ENCODE peak calls at places on chromosomes 13 and 19, in five cellular contexts. M is stimulated activated CD8-positive, alpha-beta memory T cell treated with anti-CD3 and anti-CD28 coated beads, Interleukin-15, amount 100 ng/mL, for 1 hour; K is activated CD4-positive, alpha-beta T cell treated with anti-CD3 and anti-CD28 coated beads, Interleukin-2, amount 50 U/mL, for 48 hours; E is WTC11; U is cardiac fibroblast. Y is an unnamed sample.

GRCh38 chr19:13984875-13985741 is 21.0 kb downstream of the RFX1 start:
- DNase-seq in E (no peak), K (peak), U (no peak), M (no peak), Y (no peak)

GRCh38 chr13:76336889-76337844 is 549.0 kb downstream of the KCTD12 start:
- DNase-seq in E (no peak), K (no peak), U (no peak), M (no peak), Y (no peak)

GRCh38 chr19:3783660-3784584 is 2.3 kb downstream of the MATK start:
- DNase-seq in K (peak), U (no peak), E (peak), M (no peak), Y (peak)

GRCh38 chr19:47430041-47430802 is 10.9 kb upstream of the MEIS3 start:
- DNase-seq in K (peak), M (no peak), U (peak), E (peak), Y (peak)

GRCh38 chr19:1510442-1510806 is 2.4 kb downstream of the ADAMTSL5 start:
- DNase-seq in K (no peak), M (no peak), E (no peak), U (no peak), Y (no peak)

GRCh38 chr19:9673912-9674668 is 810 bp downstream of the ZNF562 start:
- DNase-seq in K (peak), M (no peak), U (peak), E (no peak), Y (no peak)

GRCh38 chr13:113049521-113049941 is 56.1 kb upstream of the F7 start:
- DNase-seq in K (no peak), M (no peak), U (no peak), E (no peak), Y (no peak)

GRCh38 chr19:39053276-39054090 is 21.1 kb upstream of the FBXO27 start:
- DNase-seq in M (no peak), U (no peak), E (no peak), K (no peak), Y (no peak)

GRCh38 chr13:66513728-66514127 is 716.4 kb downstream of the PCDH9 start:
- DNase-seq in K (no peak), M (no peak), E (no peak), U (peak), Y (no peak)

GRCh38 chr13:113112893-113113845 is 7.6 kb downstream of the F7 start:
- DNase-seq in U (no peak), E (no peak), K (no peak), M (no peak), Y (peak)

GRCh38 chr13:49606747-49607648 is 21.3 kb upstream of the ARL11 start:
- DNase-seq in M (peak), E (peak), K (peak), U (peak), Y (peak)

GRCh38 chr13:39373108-39373507 is 229.9 kb downstream of the LHFPL6 start:
- DNase-seq in E (no peak), K (no peak), U (no peak), M (no peak), Y (no peak)

GRCh38 chr19:18322318-18322758 is 538 bp downstream of the LSM4 start:
- DNase-seq in U (peak), K (peak), E (peak), M (no peak), Y (peak)

GRCh38 chr13:71721117-71721516 is 145.9 kb downstream of the DACH1 start:
- DNase-seq in K (no peak), E (no peak), U (no peak), M (no peak), Y (no peak)

GRCh38 chr13:76293751-76294150 is 592.5 kb downstream of the KCTD12 start:
- DNase-seq in E (no peak), K (no peak), U (peak), M (no peak), Y (no peak)

GRCh38 chr13:100234524-100235136 is 145.7 kb downstream of the PCCA start:
- DNase-seq in U (peak), M (no peak), E (no peak), K (no peak), Y (no peak)

GRCh38 chr13:73138276-73138950 is 79.6 kb downstream of the KLF5 start:
- DNase-seq in E (no peak), K (no peak), M (no peak), U (peak), Y (no peak)

GRCh38 chr13:109883181-109884180 is 97.1 kb upstream of the IRS2 start:
- DNase-seq in U (no peak), K (no peak), M (no peak), E (no peak), Y (no peak)

GRCh38 chr13:26202365-26202972 is 19.6 kb downstream of the RNF6 start:
- DNase-seq in U (peak), K (no peak), M (no peak), E (no peak), Y (no peak)

GRCh38 chr13:96373597-96373996 is 283.7 kb downstream of the HS6ST3 start:
- DNase-seq in U (no peak), K (no peak), M (no peak), E (no peak), Y (no peak)

GRCh38 chr19:40908981-40909380 is 26.9 kb upstream of the CYP2A7 start:
- DNase-seq in M (peak), K (no peak), E (no peak), U (peak), Y (no peak)

GRCh38 chr19:38852231-38853044 is 2.7 kb upstream of the HNRNPL start:
- DNase-seq in E (peak), U (peak), K (peak), M (no peak), Y (peak)

GRCh38 chr19:18173054-18173571 is 500 bp upstream of the IFI30 start:
- DNase-seq in U (peak), M (no peak), E (no peak), K (no peak), Y (no peak)

GRCh38 chr19:10478903-10479384 is 24.2 kb downstream of the KEAP1 start:
- DNase-seq in M (peak), K (peak), U (peak), E (peak), Y (peak)

GRCh38 chr19:40542197-40542859 is 34.3 kb upstream of the SHKBP1 start:
- DNase-seq in K (no peak), E (no peak), U (peak), M (no peak), Y (no peak)

GRCh38 chr13:20848203-20848602 is 54.3 kb downstream of the XPO4 start:
- DNase-seq in U (no peak), E (no peak), M (no peak), K (no peak), Y (no peak)

GRCh38 chr13:56700324-56700723 is 440.4 kb upstream of the PRR20A start:
- DNase-seq in E (no peak), U (no peak), M (no peak), K (no peak), Y (no peak)

GRCh38 chr19:38670921-38671398 is 23.5 kb downstream of the ACTN4 start:
- DNase-seq in K (no peak), U (no peak), E (no peak), M (no peak), Y (no peak)

GRCh38 chr19:53870485-53870844 is 2.8 kb downstream of the MYADM start:
- DNase-seq in M (no peak), K (no peak), E (no peak), U (no peak), Y (peak)

GRCh38 chr13:45718063-45718462 is 15.9 kb downstream of the CBY2 start:
- DNase-seq in U (peak), E (no peak), K (no peak), M (no peak), Y (peak)

GRCh38 chr19:16945762-16946465 is 57.1 kb downstream of the F2RL3 start:
- DNase-seq in E (no peak), U (no peak), M (no peak), K (no peak), Y (no peak)

GRCh38 chr13:45042539-45042938 is 53.2 kb downstream of the GPALPP1 start:
- DNase-seq in M (no peak), E (no peak), K (no peak), U (peak), Y (no peak)

GRCh38 chr13:20847298-20847697 is 55.2 kb downstream of the XPO4 start:
- DNase-seq in E (no peak), K (no peak), U (peak), M (no peak), Y (no peak)

GRCh38 chr19:35216833-35217707 is 11.5 kb downstream of the FAM187B start:
- DNase-seq in M (no peak), E (peak), U (no peak), K (peak), Y (peak)

GRCh38 chr19:58513213-58513693 is 1.5 kb upstream of the SLC27A5 start:
- DNase-seq in M (no peak), K (no peak), E (no peak), U (no peak), Y (no peak)

Y was measured in endodermal cell.